ENCODE peak calls at places on chromosomes 3 and 15, in six cellular contexts. One of them, this sample, is unnamed.
A peak's percentile ranks its signal among the peaks of the same experiment; 100 is the strongest.

GRCh38 chr3:14550651-14551611 is 10.8 kb upstream of the GRIP2 start:
- DNase-seq in right lobe of liver: peak; percentile 36
- DNase-seq in AG08396: peak; percentile 47
- DNase-seq in activated CD4-positive, alpha-beta T cell treated with anti-CD3 and anti-CD28 coated beads, Interleukin-2, amount 50 U/mL, for 1 hour: no peak
- DNase-seq in psoas muscle: peak; percentile 58
- DNase-seq in uterus: no peak
- DNase-seq in this sample: no peak

GRCh38 chr3:10392906-10393461 is 72.1 kb upstream of the SEC13 start:
- DNase-seq in right lobe of liver: no peak
- DNase-seq in AG08396: no peak
- DNase-seq in activated CD4-positive, alpha-beta T cell treated with anti-CD3 and anti-CD28 coated beads, Interleukin-2, amount 50 U/mL, for 1 hour: no peak
- DNase-seq in psoas muscle: no peak
- DNase-seq in uterus: no peak
- DNase-seq in this sample: no peak

GRCh38 chr3:128537091-128537703 is 44.2 kb upstream of the GATA2 start:
- DNase-seq in right lobe of liver: no peak
- DNase-seq in AG08396: no peak
- DNase-seq in activated CD4-positive, alpha-beta T cell treated with anti-CD3 and anti-CD28 coated beads, Interleukin-2, amount 50 U/mL, for 1 hour: no peak
- DNase-seq in psoas muscle: no peak
- DNase-seq in uterus: no peak
- DNase-seq in this sample: no peak

GRCh38 chr3:46488735-46489361 is 8.9 kb upstream of the RTP3 start:
- DNase-seq in right lobe of liver: peak; percentile 95
- DNase-seq in AG08396: peak; percentile 88
- DNase-seq in activated CD4-positive, alpha-beta T cell treated with anti-CD3 and anti-CD28 coated beads, Interleukin-2, amount 50 U/mL, for 1 hour: peak; percentile 96
- DNase-seq in psoas muscle: peak; percentile 95
- DNase-seq in uterus: peak; percentile 79
- DNase-seq in this sample: peak; percentile 83

GRCh38 chr3:123365450-123366143 is 83.3 kb downstream of the ADCY5 start:
- DNase-seq in right lobe of liver: no peak
- DNase-seq in AG08396: no peak
- DNase-seq in activated CD4-positive, alpha-beta T cell treated with anti-CD3 and anti-CD28 coated beads, Interleukin-2, amount 50 U/mL, for 1 hour: no peak
- DNase-seq in psoas muscle: no peak
- DNase-seq in uterus: no peak
- DNase-seq in this sample: no peak

GRCh38 chr3:57279685-57280084 is 12.8 kb downstream of the ASB14 start:
- DNase-seq in right lobe of liver: no peak
- DNase-seq in AG08396: no peak
- DNase-seq in activated CD4-positive, alpha-beta T cell treated with anti-CD3 and anti-CD28 coated beads, Interleukin-2, amount 50 U/mL, for 1 hour: no peak
- DNase-seq in psoas muscle: no peak
- DNase-seq in uterus: no peak
- DNase-seq in this sample: no peak

GRCh38 chr15:101277038-101277822 is at the start of gene SELENOS:
- DNase-seq in right lobe of liver: peak; percentile 93
- DNase-seq in AG08396: peak; percentile 95
- DNase-seq in activated CD4-positive, alpha-beta T cell treated with anti-CD3 and anti-CD28 coated beads, Interleukin-2, amount 50 U/mL, for 1 hour: peak; percentile 83
- DNase-seq in psoas muscle: peak; percentile 96
- DNase-seq in uterus: peak; percentile 89
- DNase-seq in this sample: peak; percentile 93

GRCh38 chr15:57387644-57388076 is 11.4 kb downstream of the CGNL1 start:
- DNase-seq in right lobe of liver: no peak
- DNase-seq in AG08396: no peak
- DNase-seq in activated CD4-positive, alpha-beta T cell treated with anti-CD3 and anti-CD28 coated beads, Interleukin-2, amount 50 U/mL, for 1 hour: no peak
- DNase-seq in psoas muscle: no peak
- DNase-seq in uterus: no peak
- DNase-seq in this sample: peak; percentile 55

GRCh38 chr3:58471025-58471887 is 20.6 kb upstream of the KCTD6 start:
- DNase-seq in right lobe of liver: peak; percentile 70
- DNase-seq in AG08396: peak; percentile 65
- DNase-seq in activated CD4-positive, alpha-beta T cell treated with anti-CD3 and anti-CD28 coated beads, Interleukin-2, amount 50 U/mL, for 1 hour: no peak
- DNase-seq in psoas muscle: no peak
- DNase-seq in uterus: peak; percentile 54
- DNase-seq in this sample: no peak

GRCh38 chr3:182484682-182485081 is 308.6 kb upstream of the ATP11B start:
- DNase-seq in right lobe of liver: no peak
- DNase-seq in AG08396: no peak
- DNase-seq in activated CD4-positive, alpha-beta T cell treated with anti-CD3 and anti-CD28 coated beads, Interleukin-2, amount 50 U/mL, for 1 hour: no peak
- DNase-seq in psoas muscle: no peak
- DNase-seq in uterus: no peak
- DNase-seq in this sample: no peak

GRCh38 chr3:151925419-151925818 is 52.0 kb downstream of the SUCNR1 start:
- DNase-seq in right lobe of liver: no peak
- DNase-seq in AG08396: no peak
- DNase-seq in activated CD4-positive, alpha-beta T cell treated with anti-CD3 and anti-CD28 coated beads, Interleukin-2, amount 50 U/mL, for 1 hour: no peak
- DNase-seq in psoas muscle: no peak
- DNase-seq in uterus: no peak
- DNase-seq in this sample: no peak

GRCh38 chr15:59371458-59372351 is 966 bp downstream of the MYO1E start:
- DNase-seq in right lobe of liver: peak; percentile 73
- DNase-seq in AG08396: peak; percentile 80
- DNase-seq in activated CD4-positive, alpha-beta T cell treated with anti-CD3 and anti-CD28 coated beads, Interleukin-2, amount 50 U/mL, for 1 hour: peak; percentile 0
- DNase-seq in psoas muscle: peak; percentile 72
- DNase-seq in uterus: peak; percentile 19
- DNase-seq in this sample: no peak

GRCh38 chr3:46564190-46565112 is 1.7 kb downstream of the LRRC2 start:
- DNase-seq in right lobe of liver: no peak
- DNase-seq in AG08396: no peak
- DNase-seq in activated CD4-positive, alpha-beta T cell treated with anti-CD3 and anti-CD28 coated beads, Interleukin-2, amount 50 U/mL, for 1 hour: no peak
- DNase-seq in psoas muscle: peak; percentile 67
- DNase-seq in uterus: no peak
- DNase-seq in this sample: no peak

GRCh38 chr15:86080302-86080701 is 631 bp downstream of the AGBL1 start:
- DNase-seq in right lobe of liver: no peak
- DNase-seq in AG08396: no peak
- DNase-seq in activated CD4-positive, alpha-beta T cell treated with anti-CD3 and anti-CD28 coated beads, Interleukin-2, amount 50 U/mL, for 1 hour: no peak
- DNase-seq in psoas muscle: no peak
- DNase-seq in uterus: no peak
- DNase-seq in this sample: no peak

GRCh38 chr15:39553947-39554731 is 26.7 kb upstream of the THBS1 start:
- DNase-seq in right lobe of liver: no peak
- DNase-seq in AG08396: no peak
- DNase-seq in activated CD4-positive, alpha-beta T cell treated with anti-CD3 and anti-CD28 coated beads, Interleukin-2, amount 50 U/mL, for 1 hour: no peak
- DNase-seq in psoas muscle: no peak
- DNase-seq in uterus: no peak
- DNase-seq in this sample: no peak

GRCh38 chr15:88396382-88396781 is 70.8 kb downstream of the MRPL46 start:
- DNase-seq in right lobe of liver: no peak
- DNase-seq in AG08396: no peak
- DNase-seq in activated CD4-positive, alpha-beta T cell treated with anti-CD3 and anti-CD28 coated beads, Interleukin-2, amount 50 U/mL, for 1 hour: no peak
- DNase-seq in psoas muscle: no peak
- DNase-seq in uterus: no peak
- DNase-seq in this sample: no peak

GRCh38 chr15:87576486-87577176 is 679.9 kb downstream of the NTRK3 start:
- DNase-seq in right lobe of liver: no peak
- DNase-seq in AG08396: no peak
- DNase-seq in activated CD4-positive, alpha-beta T cell treated with anti-CD3 and anti-CD28 coated beads, Interleukin-2, amount 50 U/mL, for 1 hour: no peak
- DNase-seq in psoas muscle: no peak
- DNase-seq in uterus: no peak
- DNase-seq in this sample: no peak

GRCh38 chr3:46565607-46566039 is 479 bp downstream of the LRRC2 start:
- DNase-seq in right lobe of liver: peak; percentile 58
- DNase-seq in AG08396: peak; percentile 25
- DNase-seq in activated CD4-positive, alpha-beta T cell treated with anti-CD3 and anti-CD28 coated beads, Interleukin-2, amount 50 U/mL, for 1 hour: no peak
- DNase-seq in psoas muscle: peak; percentile 92
- DNase-seq in uterus: peak; percentile 39
- DNase-seq in this sample: no peak

GRCh38 chr15:64019764-64020163 is 26.5 kb downstream of the DAPK2 start:
- DNase-seq in right lobe of liver: peak; percentile 68
- DNase-seq in AG08396: no peak
- DNase-seq in activated CD4-positive, alpha-beta T cell treated with anti-CD3 and anti-CD28 coated beads, Interleukin-2, amount 50 U/mL, for 1 hour: no peak
- DNase-seq in psoas muscle: peak; percentile 81
- DNase-seq in uterus: no peak
- DNase-seq in this sample: no peak

GRCh38 chr15:74226761-74227540 is 9.2 kb upstream of the CCDC33 start:
- DNase-seq in right lobe of liver: no peak
- DNase-seq in AG08396: no peak
- DNase-seq in activated CD4-positive, alpha-beta T cell treated with anti-CD3 and anti-CD28 coated beads, Interleukin-2, amount 50 U/mL, for 1 hour: no peak
- DNase-seq in psoas muscle: no peak
- DNase-seq in uterus: no peak
- DNase-seq in this sample: no peak

GRCh38 chr3:19232566-19232965 is 84.3 kb downstream of the KCNH8 start:
- DNase-seq in right lobe of liver: no peak
- DNase-seq in AG08396: no peak
- DNase-seq in activated CD4-positive, alpha-beta T cell treated with anti-CD3 and anti-CD28 coated beads, Interleukin-2, amount 50 U/mL, for 1 hour: no peak
- DNase-seq in psoas muscle: no peak
- DNase-seq in uterus: no peak
- DNase-seq in this sample: no peak

GRCh38 chr15:51094606-51095569 is at the start of gene TNFAIP8L3:
- DNase-seq in right lobe of liver: no peak
- DNase-seq in AG08396: peak; percentile 73
- DNase-seq in activated CD4-positive, alpha-beta T cell treated with anti-CD3 and anti-CD28 coated beads, Interleukin-2, amount 50 U/mL, for 1 hour: no peak
- DNase-seq in psoas muscle: peak; percentile 50
- DNase-seq in uterus: peak; percentile 62
- DNase-seq in this sample: no peak

GRCh38 chr15:40427188-40427587 is 13.6 kb upstream of the BAHD1 start:
- DNase-seq in right lobe of liver: no peak
- DNase-seq in AG08396: no peak
- DNase-seq in activated CD4-positive, alpha-beta T cell treated with anti-CD3 and anti-CD28 coated beads, Interleukin-2, amount 50 U/mL, for 1 hour: no peak
- DNase-seq in psoas muscle: no peak
- DNase-seq in uterus: no peak
- DNase-seq in this sample: no peak

GRCh38 chr15:100021653-100022052 is 288.4 kb upstream of the LYSMD4 start:
- DNase-seq in right lobe of liver: no peak
- DNase-seq in AG08396: no peak
- DNase-seq in activated CD4-positive, alpha-beta T cell treated with anti-CD3 and anti-CD28 coated beads, Interleukin-2, amount 50 U/mL, for 1 hour: no peak
- DNase-seq in psoas muscle: peak; percentile 73
- DNase-seq in uterus: no peak
- DNase-seq in this sample: no peak

GRCh38 chr15:78990278-78990677 is 45.4 kb upstream of the CTSH start:
- DNase-seq in right lobe of liver: no peak
- DNase-seq in AG08396: no peak
- DNase-seq in activated CD4-positive, alpha-beta T cell treated with anti-CD3 and anti-CD28 coated beads, Interleukin-2, amount 50 U/mL, for 1 hour: no peak
- DNase-seq in psoas muscle: no peak
- DNase-seq in uterus: no peak
- DNase-seq in this sample: no peak

GRCh38 chr15:73368301-73369072 is at the start of gene HCN4:
- DNase-seq in right lobe of liver: no peak
- DNase-seq in AG08396: peak; percentile 43
- DNase-seq in activated CD4-positive, alpha-beta T cell treated with anti-CD3 and anti-CD28 coated beads, Interleukin-2, amount 50 U/mL, for 1 hour: no peak
- DNase-seq in psoas muscle: no peak
- DNase-seq in uterus: no peak
- DNase-seq in this sample: no peak

GRCh38 chr3:58198804-58199203 is 12.0 kb downstream of the DNASE1L3 start:
- DNase-seq in right lobe of liver: no peak
- DNase-seq in AG08396: no peak
- DNase-seq in activated CD4-positive, alpha-beta T cell treated with anti-CD3 and anti-CD28 coated beads, Interleukin-2, amount 50 U/mL, for 1 hour: no peak
- DNase-seq in psoas muscle: no peak
- DNase-seq in uterus: no peak
- DNase-seq in this sample: no peak

GRCh38 chr15:74817370-74817737 is 4.7 kb downstream of the LMAN1L start:
- DNase-seq in right lobe of liver: peak; percentile 69
- DNase-seq in AG08396: peak; percentile 48
- DNase-seq in activated CD4-positive, alpha-beta T cell treated with anti-CD3 and anti-CD28 coated beads, Interleukin-2, amount 50 U/mL, for 1 hour: no peak
- DNase-seq in psoas muscle: peak; percentile 86
- DNase-seq in uterus: no peak
- DNase-seq in this sample: no peak

GRCh38 chr15:88810449-88810848 is 7.2 kb downstream of the ACAN start:
- DNase-seq in right lobe of liver: no peak
- DNase-seq in AG08396: peak; percentile 44
- DNase-seq in activated CD4-positive, alpha-beta T cell treated with anti-CD3 and anti-CD28 coated beads, Interleukin-2, amount 50 U/mL, for 1 hour: no peak
- DNase-seq in psoas muscle: no peak
- DNase-seq in uterus: no peak
- DNase-seq in this sample: no peak

GRCh38 chr3:52521881-52522650 is 11.6 kb downstream of the NT5DC2 start:
- DNase-seq in right lobe of liver: peak; percentile 49
- DNase-seq in AG08396: no peak
- DNase-seq in activated CD4-positive, alpha-beta T cell treated with anti-CD3 and anti-CD28 coated beads, Interleukin-2, amount 50 U/mL, for 1 hour: no peak
- DNase-seq in psoas muscle: peak; percentile 46
- DNase-seq in uterus: no peak
- DNase-seq in this sample: no peak

GRCh38 chr3:134317106-134317947 is 56.9 kb downstream of the AMOTL2 start:
- DNase-seq in right lobe of liver: no peak
- DNase-seq in AG08396: no peak
- DNase-seq in activated CD4-positive, alpha-beta T cell treated with anti-CD3 and anti-CD28 coated beads, Interleukin-2, amount 50 U/mL, for 1 hour: no peak
- DNase-seq in psoas muscle: no peak
- DNase-seq in uterus: no peak
- DNase-seq in this sample: peak; percentile 52

GRCh38 chr3:65575376-65575840 is 463.3 kb downstream of the MAGI1 start:
- DNase-seq in right lobe of liver: no peak
- DNase-seq in AG08396: peak; percentile 23
- DNase-seq in activated CD4-positive, alpha-beta T cell treated with anti-CD3 and anti-CD28 coated beads, Interleukin-2, amount 50 U/mL, for 1 hour: no peak
- DNase-seq in psoas muscle: no peak
- DNase-seq in uterus: no peak
- DNase-seq in this sample: no peak

GRCh38 chr3:58577269-58577821 is at the start of gene FAM107A:
- DNase-seq in right lobe of liver: no peak
- DNase-seq in AG08396: peak; percentile 66
- DNase-seq in activated CD4-positive, alpha-beta T cell treated with anti-CD3 and anti-CD28 coated beads, Interleukin-2, amount 50 U/mL, for 1 hour: no peak
- DNase-seq in psoas muscle: peak; percentile 73
- DNase-seq in uterus: peak; percentile 71
- DNase-seq in this sample: peak; percentile 88

GRCh38 chr3:23249961-23250360 is 46.8 kb downstream of the UBE2E2 start:
- DNase-seq in right lobe of liver: no peak
- DNase-seq in AG08396: no peak
- DNase-seq in activated CD4-positive, alpha-beta T cell treated with anti-CD3 and anti-CD28 coated beads, Interleukin-2, amount 50 U/mL, for 1 hour: no peak
- DNase-seq in psoas muscle: no peak
- DNase-seq in uterus: no peak
- DNase-seq in this sample: no peak